ENCODE peak calls at places on chromosomes 3 and 15, in five cellular contexts. I is hippocampal formation, D is AG08396, Q is GM20000, M is neural progenitor cell. O is an unnamed sample.

GRCh38 chr3:127043731-127044510 is 61.0 kb downstream of the PLXNA1 start:
- DNase-seq in I (no peak), D (no peak), Q (no peak), M (no peak), O (no peak)

GRCh38 chr15:51119120-51119519 is 24.4 kb upstream of the TNFAIP8L3 start:
- DNase-seq in I (no peak), D (no peak), Q (no peak), M (no peak), O (no peak)

GRCh38 chr3:127197300-127198150 is 4.6 kb downstream of the PRR23E start:
- DNase-seq in I (no peak), D (no peak), Q (no peak), M (no peak), O (no peak)

GRCh38 chr3:71102111-71103039 is 481.2 kb downstream of the FOXP1 start:
- DNase-seq in I (no peak), D (peak), Q (no peak), M (no peak), O (no peak)

GRCh38 chr3:38315488-38316230 is 30.9 kb upstream of the XYLB start:
- DNase-seq in I (no peak), D (no peak), Q (no peak), M (no peak), O (no peak)

GRCh38 chr15:88725305-88726220 is 77.7 kb upstream of the ACAN start:
- DNase-seq in I (no peak), D (no peak), Q (no peak), M (no peak), O (no peak)

GRCh38 chr3:52408466-52408865 is 36.4 kb downstream of the SEMA3G start:
- DNase-seq in I (no peak), D (no peak), Q (no peak), M (no peak), O (no peak)

GRCh38 chr3:40913192-40913591 is 286.1 kb upstream of the CTNNB1 start:
- DNase-seq in I (no peak), D (no peak), Q (no peak), M (no peak), O (no peak)

GRCh38 chr3:11155341-11156025 is 1.2 kb downstream of the HRH1 start:
- DNase-seq in I (peak), D (peak), Q (peak), M (peak), O (no peak)

GRCh38 chr3:119664370-119664769 is 4.0 kb upstream of the POPDC2 start:
- DNase-seq in I (no peak), D (no peak), Q (no peak), M (no peak), O (no peak)

GRCh38 chr3:55477306-55478010 is 9.6 kb downstream of the WNT5A start:
- DNase-seq in I (no peak), D (no peak), Q (no peak), M (no peak), O (no peak)

GRCh38 chr15:91897585-91898372 is 44.3 kb downstream of the SLCO3A1 start:
- DNase-seq in I (peak), D (no peak), Q (no peak), M (no peak), O (no peak)

GRCh38 chr3:63779227-63779626 is 39.9 kb upstream of the C3orf49 start:
- DNase-seq in I (no peak), D (no peak), Q (no peak), M (no peak), O (no peak)